ENCODE peak calls at places on chromosomes 5 and 9, in six cellular contexts. W, Z, I, U, M and C are unnamed samples.

GRCh38 chr9:129542761-129543160 is 78.1 kb downstream of the C9orf50 start:
- DNase-seq in I (no peak), W (no peak), M (no peak), Z (no peak), U (no peak), C (no peak)

GRCh38 chr5:91591076-91591475 is 208.0 kb upstream of the ARRDC3 start:
- DNase-seq in U (no peak), Z (no peak), I (no peak), W (no peak), M (no peak), C (no peak)

GRCh38 chr9:27787941-27788340 is 214.7 kb upstream of the C9orf72 start:
- DNase-seq in W (no peak), Z (no peak), M (no peak), I (no peak), U (no peak), C (peak)

GRCh38 chr9:35552837-35553236 is 52.2 kb upstream of the TESK1 start:
- DNase-seq in I (no peak), U (no peak), W (no peak), M (no peak), Z (no peak), C (no peak)

GRCh38 chr5:142597546-142598337 is 88.1 kb downstream of the FGF1 start:
- DNase-seq in Z (peak), M (no peak), I (no peak), U (no peak), W (no peak), C (no peak)

GRCh38 chr9:110252509-110253139 is 3.7 kb downstream of the TXN start:
- DNase-seq in I (no peak), U (no peak), W (peak), Z (peak), M (no peak), C (no peak)

GRCh38 chr5:172800088-172800551 is 29.1 kb upstream of the DUSP1 start:
- DNase-seq in M (no peak), I (no peak), U (no peak), W (peak), Z (peak), C (peak)

GRCh38 chr5:82406200-82406773 is 128.1 kb upstream of the RPS23 start:
- DNase-seq in I (no peak), W (no peak), M (no peak), U (no peak), Z (peak), C (no peak)

GRCh38 chr9:129202613-129203555 is 24.8 kb upstream of the IER5L start:
- DNase-seq in W (peak), U (peak), I (peak), Z (peak), M (peak), C (peak)

GRCh38 chr5:16538001-16538400 is 72.4 kb upstream of the ZNF622 start:
- DNase-seq in I (no peak), Z (no peak), U (no peak), M (no peak), W (no peak), C (no peak)

GRCh38 chr5:160021818-160022446 is 13.0 kb downstream of the TTC1 start:
- DNase-seq in Z (peak), M (peak), U (peak), W (no peak), I (peak), C (no peak)